ENCODE peak calls at places on chromosomes 16 and 17, in four cellular contexts. W is transverse colon, V is stomach, I is ovary. Q is an unnamed sample.

GRCh38 chr17:63978266-63979200 is 5.8 kb upstream of the SCN4A start:
- DNase-seq in W (no peak), V (no peak), I (no peak), Q (no peak)

GRCh38 chr17:48444531-48445247 is 14.7 kb upstream of the SKAP1 start:
- DNase-seq in W (no peak), V (no peak), I (no peak), Q (no peak)

GRCh38 chr17:49879505-49879904 is 31.6 kb upstream of the TAC4 start:
- DNase-seq in W (no peak), V (no peak), I (no peak), Q (no peak)

GRCh38 chr16:85834741-85835140 is 35.2 kb downstream of the COX4I1 start:
- DNase-seq in W (no peak), V (no peak), I (no peak), Q (no peak)

GRCh38 chr17:17036520-17036998 is 5.7 kb upstream of the MPRIP start:
- DNase-seq in W (no peak), V (no peak), I (no peak), Q (no peak)

GRCh38 chr16:75256059-75256870 is 4.8 kb upstream of the BCAR1 start:
- DNase-seq in W (no peak), V (peak; percentile 28), I (no peak), Q (no peak)

GRCh38 chr16:54326266-54326662 is 39.7 kb upstream of the IRX3 start:
- DNase-seq in W (no peak), V (no peak), I (no peak), Q (no peak)

GRCh38 chr16:11530171-11530940 is 56.4 kb downstream of the LITAF start:
- DNase-seq in W (no peak), V (no peak), I (no peak), Q (no peak)

GRCh38 chr17:72580321-72581127 is 459.7 kb downstream of the SOX9 start:
- DNase-seq in W (peak; percentile 42), V (peak; percentile 84), I (no peak), Q (no peak)

GRCh38 chr17:21295036-21295952 is 10.8 kb downstream of the MAP2K3 start:
- DNase-seq in W (peak; percentile 55), V (peak; percentile 79), I (no peak), Q (no peak)

GRCh38 chr17:66354981-66355380 is 52.6 kb downstream of the PRKCA start:
- DNase-seq in W (no peak), V (no peak), I (no peak), Q (no peak)

GRCh38 chr17:57195790-57196460 is 60.4 kb upstream of the MSI2 start:
- DNase-seq in W (no peak), V (no peak), I (no peak), Q (no peak)

GRCh38 chr16:24635900-24636610 is 93.4 kb upstream of the TNRC6A start:
- DNase-seq in W (peak; percentile 66), V (peak; percentile 66), I (peak; percentile 86), Q (no peak)

GRCh38 chr17:73141411-73141810 is 23.4 kb upstream of the SSTR2 start:
- DNase-seq in W (no peak), V (no peak), I (no peak), Q (no peak)

GRCh38 chr17:30831257-30831656 is 509 bp upstream of the ATAD5 start:
- DNase-seq in W (no peak), V (no peak), I (no peak), Q (no peak)

GRCh38 chr17:47946516-47946915 is 5.1 kb downstream of the PNPO start:
- DNase-seq in W (no peak), V (no peak), I (no peak), Q (no peak)

GRCh38 chr16:1876468-1876867 is 4.5 kb upstream of the MEIOB start:
- DNase-seq in W (no peak), V (no peak), I (no peak), Q (no peak)

GRCh38 chr16:73365010-73365409 is 317.1 kb upstream of the ZFHX3 start:
- DNase-seq in W (peak; percentile 11), V (peak; percentile 52), I (no peak), Q (no peak)

GRCh38 chr16:51245306-51245705 is 94.2 kb upstream of the SALL1 start:
- DNase-seq in W (no peak), V (no peak), I (peak; percentile 46), Q (no peak)

GRCh38 chr16:19375561-19376158 is 42.0 kb upstream of the TMC5 start:
- DNase-seq in W (peak; percentile 40), V (peak; percentile 46), I (peak; percentile 32), Q (no peak)

GRCh38 chr16:86101135-86101911 is 202.4 kb downstream of the IRF8 start:
- DNase-seq in W (no peak), V (no peak), I (no peak), Q (no peak)

GRCh38 chr16:31404353-31405064 is 11.4 kb downstream of the ITGAD start:
- DNase-seq in W (no peak), V (no peak), I (no peak), Q (no peak)

GRCh38 chr17:73340093-73340596 is 28.3 kb upstream of the CDC42EP4 start:
- DNase-seq in W (peak; percentile 32), V (peak; percentile 54), I (no peak), Q (no peak)

GRCh38 chr17:42386784-42387183 is 1.5 kb downstream of the STAT3 start:
- DNase-seq in W (no peak), V (no peak), I (no peak), Q (no peak)

GRCh38 chr17:77286641-77287431 is 146.1 kb downstream of the SEC14L1 start:
- DNase-seq in W (peak; percentile 88), V (peak; percentile 88), I (no peak), Q (no peak)

GRCh38 chr17:82836823-82837357 is 2.9 kb downstream of the ZNF750 start:
- DNase-seq in W (no peak), V (no peak), I (no peak), Q (no peak)

GRCh38 chr17:879546-879945 is 97.4 kb downstream of the MRM3 start:
- DNase-seq in W (peak; percentile 71), V (peak; percentile 92), I (peak; percentile 84), Q (no peak)

GRCh38 chr16:30606004-30606403 is 4.2 kb downstream of the ZNF689 start:
- DNase-seq in W (no peak), V (no peak), I (no peak), Q (no peak)

GRCh38 chr17:80783461-80783860 is 208.2 kb upstream of the CHMP6 start:
- DNase-seq in W (no peak), V (no peak), I (no peak), Q (no peak)
- H3K4me1 ChIP-seq in W (no peaks in the 10 kb centered on the region), V (peaks cover 12% of the 10 kb centered on the region), I (peaks cover 6% of the 10 kb centered on the region), Q (peaks cover 44% of the 10 kb centered on the region)

DNA sequence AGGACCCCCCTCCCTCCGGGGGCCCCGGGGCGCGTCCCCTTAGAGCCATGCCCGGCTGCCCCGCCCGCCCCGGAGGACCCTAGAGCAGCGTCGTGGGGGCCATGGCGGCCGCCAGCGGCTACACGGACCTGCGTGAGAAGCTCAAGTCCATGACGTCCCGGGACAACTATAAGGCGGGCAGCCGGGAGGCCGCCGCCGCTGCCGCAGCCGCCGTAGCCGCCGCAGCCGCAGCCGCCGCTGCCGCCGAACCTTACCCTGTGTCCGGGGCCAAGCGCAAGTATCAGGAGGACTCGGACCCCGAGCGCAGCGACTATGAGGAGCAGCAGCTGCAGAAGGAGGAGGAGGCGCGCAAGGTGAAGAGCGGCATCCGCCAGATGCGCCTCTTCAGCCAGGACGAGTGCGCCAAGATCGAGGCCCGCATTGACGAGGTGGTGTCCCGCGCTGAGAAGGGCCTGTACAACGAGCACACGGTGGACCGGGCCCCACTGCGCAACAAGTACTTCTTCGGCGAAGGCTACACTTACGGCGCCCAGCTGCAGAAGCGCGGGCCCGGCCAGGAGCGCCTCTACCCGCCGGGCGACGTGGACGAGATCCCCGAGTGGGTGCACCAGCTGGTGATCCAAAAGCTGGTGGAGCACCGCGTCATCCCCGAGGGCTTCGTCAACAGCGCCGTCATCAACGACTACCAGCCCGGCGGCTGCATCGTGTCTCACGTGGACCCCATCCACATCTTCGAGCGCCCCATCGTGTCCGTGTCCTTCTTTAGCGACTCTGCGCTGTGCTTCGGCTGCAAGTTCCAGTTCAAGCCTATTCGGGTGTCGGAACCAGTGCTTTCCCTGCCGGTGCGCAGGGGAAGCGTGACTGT is 747 bp downstream of the ALKBH5 start:
- DNase-seq in W (peak; percentile 57), V (peak; percentile 56), I (peak; percentile 61), Q (no peak)
- TF ChIP-seq POLR2A in W (peak; percentile 43), V (no peak), I (no peak), Q (peak; percentile 30)

GRCh38 chr16:84116720-84117481 is at the start of gene MBTPS1:
- DNase-seq in W (peak; percentile 99), V (peak; percentile 99), I (peak; percentile 99), Q (peak; percentile 98)
- TF ChIP-seq EP300 in W (no peak), V (no peak), I (no peak), Q (no peak)

DNA sequence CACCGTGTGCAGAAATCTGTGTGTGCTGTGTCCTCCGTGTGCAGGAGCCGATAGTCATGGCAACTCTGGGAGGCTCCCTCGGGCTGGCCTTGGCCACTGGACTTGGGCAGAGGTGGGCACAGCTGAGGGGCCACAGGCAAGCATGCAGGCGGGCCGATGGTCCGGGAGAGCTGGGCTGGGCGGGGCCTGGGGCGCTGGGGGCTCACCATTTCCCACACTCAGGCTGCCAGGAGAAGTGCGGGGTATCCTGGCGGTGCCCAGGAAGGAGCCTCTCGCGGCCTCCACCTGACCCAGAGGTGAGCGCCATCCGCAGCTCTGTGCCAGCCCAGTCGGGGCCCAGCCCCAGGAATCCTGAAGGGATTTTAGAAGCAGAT is 28.4 kb downstream of the BAHCC1 start:
- DNase-seq in W (no peak), V (no peak), I (no peak), Q (no peak)
- H3K4me1 ChIP-seq in W (peaks cover 59% of the 10 kb centered on the region), V (peaks cover 78% of the 10 kb centered on the region), I (peaks cover 46% of the 10 kb centered on the region), Q (peaks cover 83% of the 10 kb centered on the region)

GRCh38 chr17:55564077-55564476 is 52.8 kb upstream of the SMIM36 start:
- DNase-seq in W (no peak), V (no peak), I (peak; percentile 59), Q (no peak)

GRCh38 chr17:55563363-55563762 is 52.1 kb upstream of the SMIM36 start:
- DNase-seq in W (no peak), V (no peak), I (no peak), Q (no peak)

GRCh38 chr17:55561973-55562495 is 50.8 kb upstream of the SMIM36 start:
- DNase-seq in W (no peak), V (no peak), I (no peak), Q (no peak)

GRCh38 chr17:55555772-55556171 is 44.5 kb upstream of the SMIM36 start:
- DNase-seq in W (no peak), V (no peak), I (no peak), Q (no peak)

GRCh38 chr17:55561316-55561972 is 50.2 kb upstream of the SMIM36 start:
- DNase-seq in W (no peak), V (no peak), I (no peak), Q (no peak)
- TF ChIP-seq POLR2A in W (no peak), V (no peak), I (no peak), Q (no peak)

DNA sequence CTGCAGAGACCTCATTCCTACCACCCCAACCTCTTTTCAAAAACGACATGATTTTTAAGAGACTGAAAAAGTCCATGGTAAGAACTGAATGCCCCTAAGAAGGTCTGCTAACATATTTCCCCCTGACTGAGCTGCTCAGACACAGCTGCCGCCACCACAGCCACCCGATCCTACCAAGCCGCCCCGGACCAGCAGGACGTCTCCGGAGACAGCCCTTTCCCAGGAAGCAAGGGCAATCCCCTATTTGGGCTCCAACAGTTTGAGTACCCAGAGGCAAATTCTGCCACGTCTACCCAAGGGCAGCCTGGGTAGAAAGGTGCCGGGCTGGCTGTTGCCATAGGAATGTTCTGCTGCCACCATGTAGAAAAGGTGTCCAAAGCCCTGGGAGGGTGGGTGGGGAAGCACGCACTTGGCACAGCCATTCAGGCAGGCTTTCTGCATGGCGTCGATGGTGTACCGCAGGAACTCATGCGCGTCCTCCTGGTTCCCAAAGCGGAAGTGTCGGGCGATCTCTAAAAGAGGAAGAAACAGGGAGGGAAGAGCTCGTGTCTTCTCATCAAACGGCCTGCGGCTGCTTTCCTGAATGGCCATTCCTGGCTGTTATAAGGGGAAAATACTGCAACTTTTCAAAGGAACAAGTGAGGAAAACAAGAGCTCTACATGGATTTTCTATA is 13.6 kb downstream of the USP36 start:
- DNase-seq in W (peak; percentile 30), V (no peak), I (no peak), Q (no peak)
- TF ChIP-seq EP300 in W (no peak), V (no peak), I (no peak), Q (no peak)

GRCh38 chr16:87851601-87852000 is 17.7 kb downstream of the SLC7A5 start:
- DNase-seq in W (no peak), V (no peak), I (peak; percentile 32), Q (no peak)
- H3K4me1 ChIP-seq in W (peaks cover 41% of the 10 kb centered on the region), V (peaks cover 83% of the 10 kb centered on the region), I (peaks cover 2% of the 10 kb centered on the region), Q (peaks cover 61% of the 10 kb centered on the region)

Q was measured in esophagus muscularis mucosa.